ENCODE peak calls at places on chromosomes 4 and X, in four cellular contexts. O is pulmonary artery endothelial cell; F is choroid plexus epithelial cell; V is stimulated activated CD8-positive, alpha-beta memory T cell treated with anti-CD3 and anti-CD28 coated beads, Interleukin-7, amount 100 ng/mL, for 1 hour. D is an unnamed sample.

GRCh38 chr4:137470806-137471205 is 61.5 kb downstream of the PCDH18 start:
- DNase-seq in O (no peak), V (no peak), F (peak), D (no peak)

GRCh38 chr4:88737304-88738015 is 39.8 kb upstream of the NAP1L5 start:
- DNase-seq in V (no peak), F (peak), O (no peak), D (no peak)

GRCh38 chr4:22607382-22607781 is 85.4 kb upstream of the GBA3 start:
- DNase-seq in F (peak), V (no peak), O (peak), D (peak)

GRCh38 chr4:23332266-23332665 is 557.6 kb downstream of the PPARGC1A start:
- DNase-seq in O (no peak), F (no peak), V (no peak), D (no peak)

GRCh38 chrX:118503260-118504041 is 7.8 kb downstream of the DOCK11 start:
- DNase-seq in O (no peak), F (no peak), V (no peak), D (no peak)

GRCh38 chr4:68708566-68708965 is 38.1 kb upstream of the UGT2B15 start:
- DNase-seq in O (no peak), V (no peak), F (no peak), D (no peak)

GRCh38 chr4:156098846-156099245 is 145.2 kb upstream of the CTSO start:
- DNase-seq in V (no peak), O (no peak), F (peak), D (no peak)

GRCh38 chr4:188295899-188296298 is 156.7 kb downstream of the TRIML1 start:
- DNase-seq in V (no peak), O (no peak), F (no peak), D (peak)

GRCh38 chr4:8229341-8229975 is 30.4 kb downstream of the SH3TC1 start:
- DNase-seq in O (no peak), V (no peak), F (no peak), D (no peak)

GRCh38 chr4:3067473-3068001 is 6.8 kb downstream of the HTT-AS start:
- DNase-seq in V (no peak), O (no peak), F (no peak), D (no peak)

GRCh38 chr4:167234388-167234881 is at the start of gene SPOCK3:
- DNase-seq in F (peak), O (no peak), V (no peak), D (peak)

D was measured in adipocyte.